ENCODE peak calls at places on chromosomes 13 and 19, in five cellular contexts. V is thoracic aorta, X is Panc1, T is tibial nerve, W is lower lobe of right lung. Q is an unnamed sample.

GRCh38 chr13:49859568-49859967 is 67.1 kb upstream of the KPNA3 start:
- DNase-seq in V (no peak), X (no peak), T (no peak), W (no peak), Q (peak; percentile 87)

GRCh38 chr13:90237852-90238251 is 1109.6 kb upstream of the MIR17HG start:
- DNase-seq in V (no peak), X (no peak), T (no peak), W (no peak), Q (no peak)

GRCh38 chr19:42360787-42361544 is 29.1 kb downstream of the CNFN start:
- DNase-seq in V (no peak), X (no peak), T (no peak), W (no peak), Q (no peak)

GRCh38 chr13:73901324-73902068 is 232.7 kb downstream of the KLF12 start:
- DNase-seq in V (no peak), X (no peak), T (no peak), W (no peak), Q (no peak)

GRCh38 chr19:17347361-17347760 is 10.0 kb downstream of the GTPBP3 start:
- DNase-seq in V (no peak), X (no peak), T (no peak), W (no peak), Q (peak; percentile 52)

GRCh38 chr19:4303778-4304508 is 455 bp upstream of the FSD1 start:
- DNase-seq in V (no peak), X (no peak), T (no peak), W (no peak), Q (no peak)

GRCh38 chr13:42873081-42873480 is 91.7 kb downstream of the FAM216B start:
- DNase-seq in V (no peak), X (no peak), T (no peak), W (no peak), Q (no peak)

GRCh38 chr13:26529441-26529840 is 28.0 kb upstream of the WASF3 start:
- DNase-seq in V (no peak), X (no peak), T (no peak), W (no peak), Q (peak; percentile 72)

GRCh38 chr19:32373614-32374295 is 28.3 kb downstream of the ZNF507 start:
- DNase-seq in V (peak; percentile 15), X (peak; percentile 100), T (no peak), W (no peak), Q (peak; percentile 99)

GRCh38 chr13:102768914-102769313 is 4.7 kb downstream of the TEX30 start:
- DNase-seq in V (no peak), X (no peak), T (no peak), W (no peak), Q (peak; percentile 56)

GRCh38 chr13:20136781-20137703 is 23.8 kb downstream of the GJA3 start:
- DNase-seq in V (no peak), X (no peak), T (no peak), W (no peak), Q (peak; percentile 14)

GRCh38 chr19:46733693-46734240 is 12.1 kb upstream of the FKRP start:
- DNase-seq in V (no peak), X (no peak), T (no peak), W (no peak), Q (no peak)

GRCh38 chr13:69199664-69200063 is 908.0 kb upstream of the ATXN8OS start:
- DNase-seq in V (no peak), X (no peak), T (no peak), W (no peak), Q (no peak)

GRCh38 chr13:30907167-30907761 is 1.2 kb downstream of the MEDAG start:
- DNase-seq in V (no peak), X (no peak), T (no peak), W (peak; percentile 51), Q (peak; percentile 64)

GRCh38 chr13:101915333-101915732 is 462.9 kb downstream of the ITGBL1 start:
- DNase-seq in V (no peak), X (no peak), T (no peak), W (no peak), Q (no peak)

GRCh38 chr13:41398494-41399190 is 58.7 kb upstream of the RGCC start:
- DNase-seq in V (no peak), X (no peak), T (no peak), W (no peak), Q (peak; percentile 7)

GRCh38 chr19:23262892-23263291 is 12.7 kb upstream of the ZNF724 start:
- DNase-seq in V (no peak), X (no peak), T (no peak), W (no peak), Q (no peak)

GRCh38 chr13:113216165-113217056 is 7.0 kb downstream of the CUL4A start:
- DNase-seq in V (no peak), X (no peak), T (no peak), W (peak; percentile 71), Q (peak; percentile 60)

GRCh38 chr13:76725211-76725610 is 161.0 kb downstream of the KCTD12 start:
- DNase-seq in V (no peak), X (no peak), T (no peak), W (no peak), Q (peak; percentile 67)

GRCh38 chr13:40589285-40590109 is 76.9 kb downstream of the FOXO1 start:
- DNase-seq in V (no peak), X (no peak), T (no peak), W (no peak), Q (peak; percentile 90)

GRCh38 chr13:21929400-21929799 is 258.5 kb downstream of the FGF9 start:
- DNase-seq in V (no peak), X (no peak), T (no peak), W (no peak), Q (no peak)

GRCh38 chr13:89057862-89058261 is 1386.7 kb downstream of the SLITRK5 start:
- DNase-seq in V (no peak), X (no peak), T (no peak), W (no peak), Q (no peak)

GRCh38 chr19:45103625-45104319 is 10.8 kb downstream of the PPP1R37 start:
- DNase-seq in V (no peak), X (no peak), T (no peak), W (no peak), Q (no peak)
- H3K4me3 ChIP-seq in V (no peak overlapping the region), X (no peak overlapping the region), T (no peak overlapping the region), W (peak overlapping the region; percentile 33), Q (no peak overlapping the region)

DNA sequence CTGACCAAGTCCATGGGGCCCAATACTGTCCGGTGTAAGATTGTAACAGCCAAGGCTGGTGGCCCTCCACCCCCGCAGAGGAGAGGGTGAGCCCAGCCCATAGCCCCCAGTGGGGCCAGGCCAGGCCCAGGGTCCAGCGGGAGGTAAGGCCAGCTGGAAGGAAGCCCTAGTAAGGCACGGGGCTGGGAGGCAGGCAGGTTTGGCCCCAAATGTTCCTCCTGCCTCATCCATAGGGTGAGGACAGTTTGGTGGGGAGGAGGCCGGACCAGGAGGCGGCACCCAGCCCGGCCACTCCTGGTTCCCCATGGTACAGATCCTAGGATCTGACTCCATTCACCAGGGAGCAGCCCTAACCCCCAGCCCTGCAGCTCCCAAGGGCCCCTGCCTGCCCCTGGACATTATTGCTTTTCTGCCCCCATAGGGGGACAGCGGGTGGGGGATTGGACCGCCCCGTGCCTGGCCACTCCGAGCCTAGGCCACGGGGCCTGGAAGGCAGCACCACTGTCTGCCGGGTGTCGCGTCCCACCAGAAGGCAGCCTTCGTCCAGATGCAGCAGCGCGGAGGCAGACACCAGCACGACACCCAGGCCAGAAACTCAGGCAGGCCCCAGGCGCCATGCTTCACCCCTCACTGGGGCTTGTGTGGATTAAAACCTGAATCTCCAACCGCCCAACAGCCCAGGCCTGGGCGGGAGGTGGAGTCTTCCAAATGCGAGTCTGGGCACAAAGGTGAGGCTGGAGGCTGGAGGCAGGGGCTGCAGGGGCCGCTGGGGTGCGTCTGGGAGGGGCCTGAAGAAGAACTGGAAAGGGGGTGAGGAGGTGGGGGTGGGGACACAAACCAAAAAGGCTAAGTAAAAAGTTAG is 6.7 kb upstream of the CCNP start:
- DNase-seq in V (no peak), X (no peak), T (no peak), W (no peak), Q (no peak)
- TF ChIP-seq CTCF in V (no peak), X (no peak), T (no peak), W (no peak), Q (no peak)

GRCh38 chr19:10586396-10586795 is 716 bp downstream of the AP1M2 start:
- DNase-seq in V (no peak), X (no peak), T (no peak), W (no peak), Q (no peak)

GRCh38 chr19:10587839-10588150 is 683 bp upstream of the AP1M2 start:
- DNase-seq in V (no peak), X (no peak), T (no peak), W (no peak), Q (no peak)

GRCh38 chr19:10583021-10583776 is 3.9 kb downstream of the AP1M2 start:
- DNase-seq in V (no peak), X (no peak), T (no peak), W (no peak), Q (no peak)

GRCh38 chr19:10593148-10593547 is 6.0 kb upstream of the AP1M2 start:
- DNase-seq in V (no peak), X (no peak), T (no peak), W (no peak), Q (no peak)

GRCh38 chr19:10587022-10587838 is at the start of gene AP1M2:
- DNase-seq in V (no peak), X (no peak), T (no peak), W (peak; percentile 73), Q (no peak)
- H3K4me3 ChIP-seq in V (no peak within 1 kb of the TSS), X (no peak within 1 kb of the TSS), T (no peak within 1 kb of the TSS), W (peak within 1 kb of the TSS; percentile 49), Q (no peak within 1 kb of the TSS)

GRCh38 chr19:5339950-5340636 is 519 bp downstream of the PTPRS start:
- DNase-seq in V (no peak), X (no peak), T (no peak), W (no peak), Q (no peak)

GRCh38 chr19:5339470-5339949 is 1.1 kb downstream of the PTPRS start:
- DNase-seq in V (no peak), X (no peak), T (no peak), W (no peak), Q (no peak)

GRCh38 chr19:5337126-5337525 is 3.5 kb downstream of the PTPRS start:
- DNase-seq in V (no peak), X (no peak), T (no peak), W (no peak), Q (no peak)

GRCh38 chr19:5337886-5338595 is 2.6 kb downstream of the PTPRS start:
- DNase-seq in V (no peak), X (no peak), T (no peak), W (no peak), Q (no peak)

DNA sequence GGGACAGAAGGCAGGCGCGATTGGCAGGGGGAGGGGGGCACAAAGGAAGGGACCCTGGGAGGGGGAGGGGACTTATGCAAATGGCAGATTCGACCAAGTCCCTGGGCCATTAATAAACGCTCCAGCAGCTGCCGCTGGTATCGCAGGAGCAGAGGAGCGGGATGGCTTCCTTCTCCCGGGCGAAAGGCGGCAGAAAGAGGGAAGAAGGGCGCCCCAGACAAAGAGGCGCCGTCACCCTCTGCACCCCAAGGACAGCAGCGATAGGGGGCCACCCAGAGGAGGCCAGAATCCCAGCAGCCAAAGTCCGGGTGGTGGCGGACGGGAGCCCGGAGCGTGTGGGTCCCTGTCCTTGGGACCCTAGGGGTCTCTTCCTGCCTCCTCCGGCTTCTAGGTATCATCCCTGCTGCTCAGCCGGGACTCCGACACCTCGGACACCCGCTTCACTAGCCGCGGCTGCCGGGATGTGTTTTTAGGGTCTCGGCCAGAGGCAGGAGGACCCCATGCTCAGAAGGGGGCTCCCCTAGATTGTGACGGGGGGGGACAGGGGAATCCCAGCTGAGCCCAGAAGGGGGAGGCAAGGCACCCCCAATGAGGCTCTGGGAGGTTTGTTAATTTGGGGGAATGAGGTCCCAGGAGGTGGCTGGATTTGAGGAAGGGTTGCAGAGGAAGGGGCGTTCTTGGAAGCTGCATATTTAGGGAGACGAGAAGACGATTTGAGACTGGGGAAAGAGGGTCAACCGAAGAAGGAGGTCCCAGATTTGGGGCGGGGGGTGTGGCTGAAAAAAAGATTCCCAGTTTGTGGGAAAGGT is 1.7 kb downstream of the PTPRS start:
- DNase-seq in V (no peak), X (no peak), T (no peak), W (no peak), Q (no peak)
- TF ChIP-seq CTCF in V (no peak), X (no peak), T (peak; percentile 11), W (no peak), Q (no peak)

Q was measured in fibroblast of pulmonary artery.